ENCODE peak calls at places on chromosomes 2 and 18, in seven cellular contexts. G is iPS DF 6.9, F is OCI-LY7, W is osteoblast, Y is right lobe of liver, Z is colonic mucosa, V is H9. X is an unnamed sample.

GRCh38 chr2:89825034-89825433 is 1133.6 kb downstream of the RPIA start:
- DNase-seq in G (no peak), F (no peak), W (no peak), Y (no peak), Z (no peak), V (no peak), X (no peak)

GRCh38 chr2:1696472-1696871 is 47.8 kb downstream of the PXDN start:
- DNase-seq in G (no peak), F (no peak), W (peak), Y (no peak), Z (no peak), V (no peak), X (no peak)

GRCh38 chr2:230410861-230411464 is 5.0 kb upstream of the SP100 start:
- DNase-seq in G (no peak), F (no peak), W (peak), Y (no peak), Z (peak), V (no peak), X (no peak)

GRCh38 chr2:103656558-103656957 is 894.7 kb downstream of the TMEM182 start:
- DNase-seq in G (no peak), F (peak), W (peak), Y (no peak), Z (no peak), V (no peak), X (no peak)

GRCh38 chr2:33058716-33059451 is 112.1 kb downstream of the LTBP1 start:
- DNase-seq in G (no peak), F (peak), W (no peak), Y (no peak), Z (no peak), V (no peak), X (no peak)

GRCh38 chr2:37156857-37157714 is at the start of gene EIF2AK2:
- DNase-seq in G (peak), F (peak), W (peak), Y (peak), Z (peak), V (peak), X (peak)

GRCh38 chr2:70557171-70557838 is 3.7 kb upstream of the TGFA start:
- DNase-seq in G (no peak), F (no peak), W (no peak), Y (no peak), Z (peak), V (no peak), X (peak)

GRCh38 chr18:10950080-10950875 is 199.1 kb downstream of the PIEZO2 start:
- DNase-seq in G (no peak), F (no peak), W (no peak), Y (no peak), Z (no peak), V (no peak), X (no peak)

GRCh38 chr2:30612371-30612770 is 165.3 kb downstream of the LCLAT1 start:
- DNase-seq in G (no peak), F (no peak), W (no peak), Y (no peak), Z (no peak), V (no peak), X (no peak)

GRCh38 chr2:215609089-215610032 is 173.5 kb upstream of the FN1 start:
- DNase-seq in G (no peak), F (no peak), W (peak), Y (no peak), Z (no peak), V (no peak), X (no peak)

GRCh38 chr2:143399679-143400078 is 270.5 kb downstream of the ARHGAP15 start:
- DNase-seq in G (no peak), F (no peak), W (no peak), Y (no peak), Z (no peak), V (no peak), X (no peak)

GRCh38 chr2:237281900-237282306 is 132.1 kb downstream of the COL6A3 start:
- DNase-seq in G (no peak), F (no peak), W (no peak), Y (no peak), Z (no peak), V (no peak), X (no peak)

GRCh38 chr18:35032113-35032512 is 9.1 kb upstream of the MAPRE2 start:
- DNase-seq in G (no peak), F (no peak), W (no peak), Y (no peak), Z (no peak), V (no peak), X (no peak)

GRCh38 chr18:35029770-35030169 is 11.4 kb upstream of the MAPRE2 start:
- DNase-seq in G (no peak), F (peak), W (no peak), Y (no peak), Z (no peak), V (no peak), X (no peak)

GRCh38 chr18:35028556-35028955 is 12.7 kb upstream of the MAPRE2 start:
- DNase-seq in G (no peak), F (no peak), W (no peak), Y (no peak), Z (no peak), V (no peak), X (no peak)

GRCh38 chr18:35029103-35029502 is 12.1 kb upstream of the MAPRE2 start:
- DNase-seq in G (no peak), F (no peak), W (no peak), Y (no peak), Z (no peak), V (no peak), X (no peak)

GRCh38 chr18:35030234-35030989 is 10.8 kb upstream of the MAPRE2 start:
- DNase-seq in G (no peak), F (peak), W (no peak), Y (no peak), Z (peak), V (no peak), X (no peak)
- H3K27ac ChIP-seq in G (no peak), F (peak), W (peak), Y (peak), Z (peak), V (no peak), X (peak)

GRCh38 chr2:151769606-151770005 is 35.3 kb upstream of the NEB start:
- DNase-seq in G (no peak), F (no peak), W (no peak), Y (no peak), Z (no peak), V (no peak), X (no peak)

GRCh38 chr2:151774506-151774905 is 40.2 kb upstream of the NEB start:
- DNase-seq in G (no peak), F (peak), W (no peak), Y (no peak), Z (no peak), V (no peak), X (no peak)

GRCh38 chr2:151771599-151772358 is 37.5 kb upstream of the NEB start:
- DNase-seq in G (no peak), F (peak), W (no peak), Y (no peak), Z (no peak), V (no peak), X (peak)

GRCh38 chr2:151767536-151767935 is 33.3 kb upstream of the NEB start:
- DNase-seq in G (no peak), F (no peak), W (no peak), Y (no peak), Z (no peak), V (no peak), X (no peak)

DNA sequence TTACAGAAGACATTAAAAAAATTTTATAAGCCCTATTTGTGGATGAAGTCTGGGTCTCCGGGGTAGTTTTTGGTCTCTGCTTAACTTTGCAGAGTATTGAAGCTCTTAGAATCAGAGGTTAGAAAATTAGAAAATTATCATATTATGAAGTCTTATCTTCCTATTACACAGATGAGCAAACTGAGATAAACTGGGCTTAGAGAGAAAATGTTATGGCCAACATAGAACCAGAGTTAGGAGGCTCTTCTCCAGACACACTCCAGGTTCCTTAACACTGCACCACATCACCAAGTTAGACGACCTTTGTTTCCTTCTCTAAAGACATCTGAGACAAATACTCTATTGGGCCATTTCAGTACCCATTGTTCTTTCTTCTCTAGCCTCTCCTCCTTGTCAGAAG is 36.7 kb upstream of the NEB start:
- DNase-seq in G (no peak), F (no peak), W (no peak), Y (no peak), Z (no peak), V (no peak), X (no peak)
- H3K27ac ChIP-seq in G (no peak), F (peak), W (no peak), Y (no peak), Z (no peak), V (no peak), X (no peak)

DNA sequence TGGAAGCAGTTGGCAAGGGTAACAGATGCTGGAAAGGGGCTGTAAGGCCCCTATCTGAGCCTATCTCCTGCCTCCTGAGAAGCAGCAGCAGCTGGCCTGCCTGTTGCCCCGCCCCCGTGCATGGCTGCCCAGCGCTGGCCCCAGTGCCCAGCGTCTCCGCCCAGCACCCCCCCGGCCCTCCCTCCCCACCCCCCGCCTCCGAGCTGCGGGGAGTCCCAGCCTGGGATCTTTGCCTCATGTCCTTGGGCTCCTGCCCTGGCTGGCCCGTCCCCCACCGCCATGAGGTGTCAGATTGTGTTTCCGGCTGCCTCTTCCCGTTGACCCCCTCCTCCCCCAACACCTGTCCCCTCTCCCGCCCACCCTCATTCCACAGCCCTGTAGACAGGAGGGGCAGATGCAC is at the start of gene CHRND:
- DNase-seq in G (no peak), F (no peak), W (peak), Y (no peak), Z (no peak), V (no peak), X (peak)
- H3K27ac ChIP-seq in G (no peak), F (no peak), W (no peak), Y (no peak), Z (no peak), V (no peak), X (no peak)

GRCh38 chr2:189421644-189422043 is 19.6 kb upstream of the WDR75 start:
- DNase-seq in G (no peak), F (no peak), W (no peak), Y (no peak), Z (no peak), V (no peak), X (no peak)
- H3K27ac ChIP-seq in G (no peak), F (no peak), W (no peak), Y (no peak), Z (no peak), V (no peak), X (no peak)

GRCh38 chr18:64444819-64445218 is 295.9 kb upstream of the LINC00305 start:
- DNase-seq in G (no peak), F (no peak), W (no peak), Y (no peak), Z (no peak), V (no peak), X (no peak)

DNA sequence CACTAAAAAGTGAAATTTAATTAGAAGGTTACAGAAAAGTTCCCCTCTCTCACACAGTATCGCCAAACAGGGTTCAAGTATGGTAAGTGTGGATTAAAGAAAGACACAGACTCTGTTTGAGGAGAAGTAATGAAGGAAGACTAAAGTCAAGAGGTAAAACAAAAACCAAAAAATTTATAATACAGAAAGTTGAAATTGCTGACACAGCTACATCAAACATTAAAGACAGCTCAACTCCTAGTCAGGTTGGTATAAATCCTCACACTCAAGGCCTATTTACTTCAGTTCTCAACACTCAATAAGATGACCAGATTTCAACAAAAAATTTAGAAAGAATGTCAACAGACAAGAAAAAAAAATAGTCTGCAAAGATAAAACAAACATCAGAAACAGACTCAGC is 300.5 kb upstream of the LINC00305 start:
- DNase-seq in G (no peak), F (no peak), W (no peak), Y (no peak), Z (no peak), V (no peak), X (no peak)
- H3K27ac ChIP-seq in G (no peak), F (no peak), W (no peak), Y (no peak), Z (no peak), V (no peak), X (no peak)

GRCh38 chr2:75222527-75222926 is 23.2 kb upstream of the TACR1 start:
- DNase-seq in G (no peak), F (no peak), W (no peak), Y (no peak), Z (no peak), V (no peak), X (no peak)
- H3K27ac ChIP-seq in G (no peak), F (no peak), W (no peak), Y (no peak), Z (no peak), V (no peak), X (no peak)

GRCh38 chr2:61833971-61834370 is 19.9 kb downstream of the FAM161A start:
- DNase-seq in G (no peak), F (no peak), W (no peak), Y (no peak), Z (no peak), V (no peak), X (no peak)
- H3K27ac ChIP-seq in G (no peak), F (no peak), W (no peak), Y (no peak), Z (no peak), V (no peak), X (no peak)

DNA sequence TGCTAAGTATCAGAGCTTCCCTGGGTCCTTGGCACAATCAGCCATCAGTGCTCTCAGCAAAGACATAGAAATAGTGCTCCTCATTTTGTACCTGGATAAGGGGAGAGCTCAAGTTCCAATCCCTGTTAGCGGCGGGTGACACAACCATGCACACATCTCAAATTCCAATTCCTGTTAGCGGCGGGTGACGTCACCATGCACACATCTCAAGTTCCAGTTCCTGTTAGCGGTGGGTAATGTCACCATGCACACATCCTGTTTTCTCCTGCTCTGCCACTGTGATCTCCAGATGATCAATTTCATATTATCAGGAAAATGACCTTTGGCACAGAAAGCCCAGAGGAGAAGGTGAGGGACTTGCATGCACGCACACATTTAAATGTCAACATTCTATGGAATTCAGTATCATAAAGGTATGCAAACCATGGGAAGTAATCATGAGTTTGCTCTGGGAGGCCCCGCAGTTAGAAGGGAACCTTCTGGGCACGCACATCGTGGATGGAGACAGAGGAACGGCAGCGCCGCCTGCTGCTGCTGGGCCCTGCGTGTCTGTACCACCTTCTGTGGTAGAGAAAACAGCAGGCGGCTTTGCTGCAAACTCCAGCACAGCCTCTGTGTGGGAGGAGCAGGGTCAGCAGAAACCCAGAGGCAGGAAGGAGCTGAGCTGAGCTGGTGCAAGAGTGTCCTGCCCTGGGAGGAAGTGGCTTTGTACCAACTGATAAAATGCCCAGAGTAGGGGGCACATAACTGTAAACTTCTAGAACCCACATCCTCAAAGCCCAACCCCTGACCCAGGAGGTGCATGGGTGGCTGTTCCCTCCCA is 77.8 kb downstream of the MBP start:
- DNase-seq in G (no peak), F (peak), W (peak), Y (peak), Z (peak), V (peak), X (peak)
- H3K27ac ChIP-seq in G (no peak), F (peak), W (peak), Y (peak), Z (peak), V (no peak), X (peak)

GRCh38 chr2:20185176-20186022 is 39.5 kb downstream of the SDC1 start:
- DNase-seq in G (no peak), F (no peak), W (peak), Y (no peak), Z (no peak), V (no peak), X (no peak)
- H3K27ac ChIP-seq in G (no peak), F (no peak), W (no peak), Y (peak), Z (peak), V (no peak), X (no peak)

DNA sequence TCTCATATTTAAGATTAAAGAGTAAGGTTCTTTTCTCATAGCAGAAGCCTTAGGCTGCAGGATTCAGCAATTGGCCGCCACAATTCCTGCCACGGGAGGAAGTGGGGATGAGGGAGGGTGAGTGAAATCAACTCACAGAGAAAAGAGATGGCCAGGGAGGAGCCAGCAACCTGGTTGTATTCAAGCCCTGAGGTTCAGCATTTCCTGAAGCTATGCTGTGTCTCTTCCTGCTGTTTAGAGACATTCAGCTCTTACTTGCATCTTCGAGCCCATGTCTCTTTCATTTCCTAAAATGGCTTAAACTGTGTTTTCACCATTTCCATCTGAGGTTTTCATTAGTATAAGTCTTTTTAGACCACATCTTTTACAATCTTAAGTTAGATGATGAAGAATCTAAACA is 522.6 kb downstream of the CNTNAP5 start:
- DNase-seq in G (no peak), F (no peak), W (no peak), Y (no peak), Z (no peak), V (no peak), X (no peak)
- H3K27ac ChIP-seq in G (no peak), F (no peak), W (no peak), Y (no peak), Z (no peak), V (no peak), X (no peak)